ENCODE peak calls at places on chromosome 20, in four cellular contexts. A is spleen, H is IMR-90, I is esophagus muscularis mucosa. J is an unnamed sample.

GRCh38 chr20:24157213-24157612 is 168.6 kb upstream of the GGTLC1 start:
- DNase-seq in I (peak; percentile 77), A (no peak), H (no peak), J (no peak)

GRCh38 chr20:3532089-3532615 is 61.3 kb downstream of the ATRN start:
- DNase-seq in I (no peak), A (no peak), H (no peak), J (no peak)

GRCh38 chr20:53064935-53065334 is 92.8 kb downstream of the TSHZ2 start:
- DNase-seq in A (no peak), H (no peak), I (no peak), J (no peak)

GRCh38 chr20:4289875-4290274 is 274.5 kb upstream of the RNF24 start:
- DNase-seq in I (no peak), A (no peak), H (no peak), J (no peak)

GRCh38 chr20:32040142-32040953 is 11.7 kb upstream of the HCK start:
- DNase-seq in H (no peak), I (no peak), A (peak; percentile 91), J (no peak)

GRCh38 chr20:35831029-35831428 is 59.2 kb downstream of the PHF20 start:
- DNase-seq in H (peak; percentile 54), A (no peak), I (no peak), J (peak; percentile 45)

GRCh38 chr20:858011-858410 is 24.5 kb downstream of the FAM110A start:
- DNase-seq in I (no peak), H (no peak), A (no peak), J (no peak)

GRCh38 chr20:31721408-31722332 is 998 bp downstream of the BCL2L1 start:
- DNase-seq in H (no peak), A (peak; percentile 83), I (no peak), J (peak; percentile 35)

GRCh38 chr20:51811040-51811351 is 8.7 kb upstream of the SALL4 start:
- DNase-seq in I (no peak), A (no peak), H (peak; percentile 81), J (no peak)

GRCh38 chr20:14069796-14070195 is 74.5 kb downstream of the MACROD2 start:
- DNase-seq in H (no peak), A (no peak), I (no peak), J (no peak)

GRCh38 chr20:61931476-61932198 is 134.0 kb downstream of the TAF4 start:
- DNase-seq in I (no peak), A (no peak), H (no peak), J (no peak)

GRCh38 chr20:4069741-4070140 is 54.4 kb upstream of the RNF24 start:
- DNase-seq in A (peak; percentile 30), I (no peak), H (peak; percentile 72), J (no peak)

GRCh38 chr20:23126281-23127061 is 40.3 kb upstream of the CD93 start:
- DNase-seq in I (no peak), H (no peak), A (peak; percentile 80), J (peak; percentile 49)

GRCh38 chr20:60102665-60103210 is 144.5 kb downstream of the CDH26 start:
- DNase-seq in I (no peak), H (no peak), A (no peak), J (no peak)

GRCh38 chr20:62527781-62528180 is 52.0 kb upstream of the GATA5 start:
- DNase-seq in H (no peak), I (no peak), A (no peak), J (no peak)

GRCh38 chr20:8301655-8302054 is 169.6 kb downstream of the PLCB1 start:
- DNase-seq in I (no peak), H (no peak), A (no peak), J (no peak)

GRCh38 chr20:32036716-32037355 is 15.2 kb upstream of the HCK start:
- DNase-seq in I (no peak), H (peak; percentile 47), A (no peak), J (peak; percentile 32)

GRCh38 chr20:25338112-25339023 is 52.3 kb downstream of the ABHD12 start:
- DNase-seq in H (no peak), I (no peak), A (no peak), J (no peak)

GRCh38 chr20:8909596-8909995 is 159.3 kb upstream of the PLCB4 start:
- DNase-seq in A (no peak), I (no peak), H (peak; percentile 15), J (no peak)

GRCh38 chr20:60050193-60050960 is 92.2 kb downstream of the CDH26 start:
- DNase-seq in H (no peak), A (no peak), I (no peak), J (no peak)

GRCh38 chr20:38982291-38982690 is 20.1 kb downstream of the DHX35 start:
- DNase-seq in H (peak; percentile 33), I (no peak), A (no peak), J (no peak)

GRCh38 chr20:51375561-51375960 is 167.0 kb downstream of the NFATC2 start:
- DNase-seq in I (no peak), A (no peak), H (no peak), J (no peak)

GRCh38 chr20:50153500-50154377 is at the start of gene PEDS1:
- DNase-seq in A (peak; percentile 97), H (peak; percentile 90), I (no peak), J (peak; percentile 95)

GRCh38 chr20:12318043-12318442 is 400.4 kb downstream of the BTBD3 start:
- DNase-seq in A (no peak), H (no peak), I (no peak), J (no peak)

GRCh38 chr20:50460608-50461268 is 49.4 kb upstream of the PTPN1 start:
- DNase-seq in H (peak; percentile 75), I (peak; percentile 98), A (peak; percentile 95), J (peak; percentile 86)

GRCh38 chr20:22576273-22576672 is 8.1 kb downstream of the FOXA2 start:
- DNase-seq in H (no peak), A (no peak), I (no peak), J (no peak)

GRCh38 chr20:23268792-23269354 is 81.7 kb upstream of the NXT1 start:
- DNase-seq in H (no peak), I (no peak), A (peak; percentile 14), J (no peak)

GRCh38 chr20:34559311-34560140 is 1.0 kb downstream of the MAP1LC3A start:
- DNase-seq in I (no peak), A (peak; percentile 83), H (no peak), J (peak; percentile 19)

GRCh38 chr20:50339196-50339901 is 148.7 kb downstream of the CEBPB start:
- DNase-seq in A (peak; percentile 55), H (peak; percentile 69), I (no peak), J (no peak)

GRCh38 chr20:8355453-8355852 is 223.4 kb downstream of the PLCB1 start:
- DNase-seq in A (no peak), H (no peak), I (no peak), J (no peak)

GRCh38 chr20:47544240-47544639 is 42.6 kb downstream of the NCOA3 start:
- DNase-seq in H (peak; percentile 64), A (no peak), I (no peak), J (no peak)

GRCh38 chr20:1041845-1042390 is 39.8 kb upstream of the RSPO4 start:
- DNase-seq in I (no peak), A (no peak), H (no peak), J (no peak)

DNA sequence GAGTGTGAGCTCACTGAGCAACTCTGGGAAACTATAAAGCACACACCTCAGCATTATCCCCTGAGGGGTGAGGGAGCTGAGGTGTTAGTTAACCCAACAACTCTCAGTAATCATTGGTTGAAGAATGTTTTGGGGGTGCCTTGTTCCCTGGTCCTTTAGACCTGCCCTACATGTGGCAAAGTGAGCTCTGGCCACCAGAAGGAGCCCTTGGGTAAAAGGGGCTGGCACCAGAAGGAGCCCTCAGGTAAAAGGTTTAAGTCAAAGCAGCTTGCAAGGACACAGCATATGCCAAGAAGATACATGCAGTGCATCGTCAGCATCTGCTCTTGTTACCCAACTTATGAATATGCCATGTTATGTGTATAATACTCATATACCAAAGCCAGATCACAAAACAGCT is 1081.7 kb downstream of the KIF16B start:
- DNase-seq in A (no peak), H (no peak), I (no peak), J (no peak)
- TF ChIP-seq POLR2A in A (no peak), H (no peak), I (no peak), J (no peak)

DNA sequence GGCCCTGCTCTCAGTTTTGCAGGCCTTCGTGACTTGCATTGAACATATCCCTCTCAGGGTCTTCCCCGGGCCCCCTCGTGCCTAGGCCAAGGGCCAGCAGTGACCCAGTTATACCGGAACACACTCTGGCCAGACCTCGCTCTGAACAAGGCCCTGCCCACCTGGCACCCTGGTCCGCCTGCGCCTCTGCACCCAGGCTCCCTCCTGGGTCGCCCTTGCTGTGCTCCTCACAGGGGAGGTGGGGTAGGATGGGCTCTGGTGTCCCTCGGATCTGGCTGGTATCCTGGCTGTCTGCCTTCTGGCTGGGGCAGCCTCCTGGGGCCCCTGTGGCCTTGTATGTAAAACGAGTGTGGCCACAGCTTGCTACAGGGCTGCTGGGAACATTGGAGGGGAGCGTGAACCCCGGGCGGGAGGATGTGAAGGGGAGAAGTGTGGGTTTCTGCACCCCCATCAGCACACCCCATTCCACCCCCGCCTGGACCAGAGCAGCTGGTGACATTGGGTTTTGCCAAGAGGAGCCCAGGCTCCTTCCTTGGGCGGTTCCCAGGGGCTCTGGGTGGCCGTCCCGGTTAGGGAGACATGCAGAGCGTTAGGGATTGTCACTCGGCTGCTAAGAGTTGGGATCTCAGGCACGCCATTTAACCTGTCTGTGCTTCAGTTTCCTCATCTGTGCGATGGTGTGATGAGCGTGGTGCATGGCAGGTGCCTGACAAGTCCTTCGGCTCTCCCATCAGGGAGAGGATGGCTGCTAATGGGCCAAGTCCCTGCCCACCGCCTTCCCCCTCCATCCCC is 17.5 kb downstream of the SRC start:
- DNase-seq in H (no peak), I (no peak), A (peak; percentile 67), J (no peak)
- TF ChIP-seq POLR2A in H (no peak), I (no peak), A (no peak), J (no peak)

DNA sequence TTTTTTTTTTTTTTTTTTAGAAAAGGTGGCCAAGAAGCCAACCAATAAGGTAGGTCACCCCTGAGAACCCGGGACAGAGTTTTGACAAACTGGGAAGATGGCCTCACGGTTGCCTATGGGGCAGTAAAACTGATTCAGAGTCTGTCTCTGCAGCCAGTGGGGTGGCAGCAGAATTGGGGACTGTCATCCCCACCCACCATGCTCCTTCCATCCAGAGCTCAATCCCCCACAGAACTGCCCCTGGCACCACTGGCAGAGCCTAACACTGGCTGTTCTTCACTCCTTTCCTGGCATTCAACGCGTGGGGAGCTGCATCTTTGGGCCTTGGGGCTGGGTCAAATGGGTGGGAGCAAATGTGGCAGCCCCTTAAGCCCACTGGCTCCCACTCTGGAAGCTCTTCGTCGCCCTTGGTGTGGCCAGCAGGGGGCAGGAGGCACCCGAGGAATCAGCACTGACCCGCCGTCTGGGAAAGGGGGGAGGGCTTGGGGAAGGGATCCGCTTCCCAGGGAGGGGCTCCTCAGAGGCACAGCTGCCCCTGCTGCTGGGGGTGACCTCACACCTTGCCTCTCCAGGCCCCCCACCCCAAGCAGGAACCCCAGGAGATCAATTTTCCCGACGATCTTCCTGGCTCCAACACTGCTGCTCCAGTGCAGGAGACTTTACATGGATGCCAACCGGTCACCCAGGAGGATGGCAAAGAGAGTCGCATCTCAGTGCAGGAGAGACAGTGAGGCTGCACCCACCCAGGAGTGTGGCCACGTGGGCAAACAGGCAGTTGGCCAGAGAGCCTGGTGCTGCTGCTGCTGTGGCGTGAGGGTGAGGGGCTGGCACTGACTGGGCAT is 10.4 kb downstream of the CD40 start:
- DNase-seq in I (no peak), A (peak; percentile 74), H (no peak), J (peak; percentile 8)
- TF ChIP-seq POLR2A in I (no peak), A (no peak), H (no peak), J (no peak)

GRCh38 chr20:64080813-64081619 is 1.1 kb downstream of the OPRL1 start:
- DNase-seq in A (no peak), H (no peak), I (no peak), J (no peak)

GRCh38 chr20:64080013-64080812 is at the start of gene OPRL1:
- DNase-seq in H (no peak), I (no peak), A (peak; percentile 96), J (no peak)

GRCh38 chr20:64078934-64079272 is 415 bp downstream of the RGS19 start:
- DNase-seq in A (no peak), I (no peak), H (no peak), J (no peak)

GRCh38 chr20:64077876-64078551 is 1.3 kb downstream of the RGS19 start:
- DNase-seq in H (no peak), I (no peak), A (peak; percentile 95), J (no peak)

GRCh38 chr20:64079273-64080012 is at the start of gene RGS19:
- DNase-seq in H (peak; percentile 64), A (peak; percentile 98), I (no peak), J (peak; percentile 68)
- TF ChIP-seq POLR2A in H (no peak), A (peak; percentile 23), I (no peak), J (no peak)